ENCODE peak calls at places on chromosomes 4 and X, in nine cellular contexts. N is mucosa of descending colon; X is psoas muscle; Y is cardiac muscle cell; Z is sigmoid colon; S is neuronal stem cell; D is effector memory CD4-positive, alpha-beta T cell; Q is aorta; W is pancreas. O is an unnamed sample.

GRCh38 chr4:144705861-144706590 is 60.1 kb downstream of the HHIP start:
- DNase-seq in X (no peak), W (no peak), Y (peak; percentile 5), S (peak; percentile 5), Q (no peak), Z (no peak), N (no peak), D (no peak), O (no peak)

GRCh38 chr4:38570647-38571326 is 93.2 kb upstream of the KLF3 start:
- DNase-seq in X (no peak), D (no peak), Z (no peak), S (no peak), W (no peak), Y (no peak), N (no peak), Q (no peak), O (no peak)

GRCh38 chr4:40055379-40055872 is 1.2 kb upstream of the N4BP2 start:
- DNase-seq in S (peak; percentile 18), N (no peak), Y (peak; percentile 0), D (peak; percentile 6), X (no peak), Q (no peak), Z (no peak), W (no peak), O (no peak)

GRCh38 chrX:41238543-41238942 is 95.4 kb upstream of the DDX3X start:
- DNase-seq in Q (no peak), Z (no peak), N (no peak), X (no peak), Y (no peak), W (no peak), D (no peak), S (no peak), O (no peak)

GRCh38 chr4:3713817-3714641 is 52.2 kb upstream of the ADRA2C start:
- DNase-seq in Y (no peak), S (no peak), X (peak; percentile 30), Q (no peak), W (no peak), Z (no peak), N (peak; percentile 15), D (no peak), O (no peak)

GRCh38 chr4:123452585-123452984 is 56.0 kb downstream of the SPRY1 start:
- DNase-seq in S (no peak), D (no peak), Y (no peak), Z (peak; percentile 76), W (peak; percentile 58), X (peak; percentile 62), N (no peak), Q (peak; percentile 80), O (peak; percentile 63)

GRCh38 chrX:139204903-139205667 is 325.5 kb upstream of the F9 start:
- DNase-seq in Y (peak; percentile 47), W (peak; percentile 31), D (no peak), Z (peak; percentile 70), X (peak; percentile 84), N (peak; percentile 51), Q (no peak), S (no peak), O (peak; percentile 66)

GRCh38 chr4:20456416-20456815 is 204.7 kb downstream of the SLIT2 start:
- DNase-seq in W (no peak), S (no peak), Y (no peak), D (no peak), N (no peak), Q (no peak), Z (no peak), X (no peak), O (no peak)

GRCh38 chr4:41696768-41697167 is 51.8 kb downstream of the PHOX2B start:
- DNase-seq in Q (no peak), X (no peak), Z (no peak), S (no peak), Y (no peak), N (no peak), W (no peak), D (no peak), O (no peak)

GRCh38 chr4:183504930-183505555 is at the start of gene ING2:
- DNase-seq in Z (no peak), N (peak; percentile 78), W (peak; percentile 63), D (no peak), X (peak; percentile 67), Y (peak; percentile 76), S (no peak), Q (no peak), O (no peak)

GRCh38 chr4:3186609-3187008 is 62.4 kb upstream of the MSANTD1 start:
- DNase-seq in W (no peak), D (no peak), N (no peak), Y (no peak), Q (no peak), S (no peak), Z (no peak), X (no peak), O (no peak)

GRCh38 chr4:7186081-7186480 is 6.3 kb upstream of the SORCS2 start:
- DNase-seq in Z (peak; percentile 50), W (peak; percentile 20), Q (no peak), D (no peak), Y (peak; percentile 42), N (peak; percentile 36), S (no peak), X (peak; percentile 49), O (no peak)

GRCh38 chrX:136910565-136911040 is 30.1 kb upstream of the RBMX start:
- DNase-seq in W (no peak), Y (no peak), N (no peak), Q (no peak), Z (no peak), X (no peak), D (no peak), S (no peak), O (no peak)

GRCh38 chr4:4859010-4859798 is at the start of gene MSX1:
- DNase-seq in W (peak; percentile 85), S (peak; percentile 89), Z (peak; percentile 90), Y (peak; percentile 95), Q (peak; percentile 90), D (peak; percentile 18), X (peak; percentile 91), N (peak; percentile 82), O (peak; percentile 95)

DNA sequence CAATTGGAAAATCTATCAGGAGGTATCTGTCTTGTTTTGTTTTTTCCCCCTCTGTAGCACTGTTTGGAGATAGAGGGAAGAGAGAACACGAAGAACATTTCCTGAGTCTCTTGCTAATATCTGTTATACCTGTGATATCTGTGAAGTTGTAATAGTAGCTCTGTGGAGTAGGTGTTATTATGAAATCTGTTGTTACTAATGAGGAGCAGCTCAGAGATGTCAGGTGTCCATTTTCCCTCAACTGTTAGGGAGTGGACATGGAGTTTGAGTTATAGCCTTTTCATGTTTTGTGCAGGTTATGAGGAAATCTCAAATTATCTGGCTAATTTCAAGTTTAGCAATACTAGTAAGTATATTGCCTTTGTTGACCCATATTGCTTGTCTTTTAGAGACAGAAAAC is 52.4 kb downstream of the SEC24B start:
- DNase-seq in Y (no peak), Q (no peak), S (no peak), D (no peak), N (no peak), X (no peak), W (no peak), Z (no peak), O (no peak)
- H3K4me3 ChIP-seq in Y (no peak overlapping the region), Q (no peak overlapping the region), S (no peak overlapping the region), D (no peak overlapping the region), N (no peak overlapping the region), X (no peak overlapping the region), W (no peak overlapping the region), Z (no peak overlapping the region), O (no peak overlapping the region)

DNA sequence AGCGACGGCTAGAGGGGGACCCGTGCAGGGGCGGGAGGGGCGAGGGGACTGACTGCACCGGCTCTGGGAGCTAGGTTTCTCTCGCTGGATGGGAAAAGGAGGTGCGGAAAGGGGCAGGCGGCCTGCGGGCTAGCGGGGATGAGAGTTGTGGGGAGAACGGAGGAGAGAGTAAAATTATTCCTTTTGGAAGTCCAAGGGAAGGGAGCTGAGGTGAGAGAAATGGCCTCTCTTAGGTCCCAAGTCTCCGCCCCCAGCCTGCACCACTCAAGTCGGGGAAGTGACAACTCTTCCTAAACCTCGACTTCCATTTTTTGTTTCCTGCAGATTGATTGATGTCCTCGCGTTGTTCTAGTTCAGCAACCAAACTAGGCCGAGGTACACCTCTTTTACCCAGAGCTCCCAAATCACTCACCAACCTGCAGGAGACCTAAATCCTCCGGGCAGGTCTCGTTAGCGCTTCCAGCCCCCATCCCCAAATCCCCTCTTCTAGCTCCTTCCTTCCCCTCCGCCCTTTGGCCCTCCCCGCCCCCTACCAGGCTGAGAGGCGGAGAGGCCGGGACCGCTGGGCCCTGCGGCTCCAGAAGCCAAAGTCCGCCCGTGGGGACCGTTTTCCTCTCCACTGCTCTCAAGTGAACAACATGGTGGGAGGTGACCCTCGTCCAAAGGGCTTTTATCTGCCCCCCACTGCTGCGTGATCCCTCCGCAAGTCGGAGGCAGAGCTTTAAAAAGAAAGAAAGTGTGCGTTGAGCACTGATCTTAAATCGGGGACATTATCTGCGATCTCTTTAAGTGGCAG is 7.3 kb downstream of the PITX2 start:
- DNase-seq in W (no peak), Y (peak; percentile 18), S (peak; percentile 58), N (no peak), D (no peak), Q (no peak), Z (no peak), X (no peak), O (no peak)
- H3K9me3 ChIP-seq in W (no peaks in the 10 kb centered on the region), Y (no peaks in the 10 kb centered on the region), S (peaks cover 2% of the 10 kb centered on the region), N (no peaks in the 10 kb centered on the region), D (no peaks in the 10 kb centered on the region), Q (peaks cover 4% of the 10 kb centered on the region), Z (no peaks in the 10 kb centered on the region), X (no peaks in the 10 kb centered on the region), O (no peaks in the 10 kb centered on the region)

DNA sequence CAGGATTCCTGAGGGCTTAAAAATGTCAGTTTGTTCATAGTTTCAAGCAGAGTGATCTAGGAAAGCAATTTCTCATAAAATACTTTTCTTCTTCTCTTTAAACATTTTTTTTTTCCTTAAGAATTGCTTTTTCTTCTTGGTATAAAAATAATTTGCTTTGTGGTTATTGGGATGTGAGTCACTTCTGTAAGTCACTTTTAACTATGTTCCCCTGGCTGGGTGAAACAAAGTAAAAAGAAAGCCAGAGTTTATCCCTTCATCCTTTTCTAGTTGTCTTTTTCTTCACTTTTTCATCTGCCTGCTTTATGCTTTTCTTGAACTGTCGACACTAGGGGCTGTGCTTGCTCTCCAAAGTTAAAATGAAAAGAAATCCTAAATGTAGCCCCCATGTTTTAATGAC is 33.5 kb downstream of the ARSJ start:
- DNase-seq in Q (no peak), W (no peak), X (no peak), Z (no peak), D (no peak), S (no peak), N (no peak), Y (no peak), O (no peak)
- H3K4me1 ChIP-seq in Q (peaks cover 8% of the 10 kb centered on the region), W (no peaks in the 10 kb centered on the region), X (no peaks in the 10 kb centered on the region), Z (peaks cover 8% of the 10 kb centered on the region), D (no peaks in the 10 kb centered on the region), S (no peaks in the 10 kb centered on the region), N (no peaks in the 10 kb centered on the region), Y (peaks cover 17% of the 10 kb centered on the region), O (no peaks in the 10 kb centered on the region)

DNA sequence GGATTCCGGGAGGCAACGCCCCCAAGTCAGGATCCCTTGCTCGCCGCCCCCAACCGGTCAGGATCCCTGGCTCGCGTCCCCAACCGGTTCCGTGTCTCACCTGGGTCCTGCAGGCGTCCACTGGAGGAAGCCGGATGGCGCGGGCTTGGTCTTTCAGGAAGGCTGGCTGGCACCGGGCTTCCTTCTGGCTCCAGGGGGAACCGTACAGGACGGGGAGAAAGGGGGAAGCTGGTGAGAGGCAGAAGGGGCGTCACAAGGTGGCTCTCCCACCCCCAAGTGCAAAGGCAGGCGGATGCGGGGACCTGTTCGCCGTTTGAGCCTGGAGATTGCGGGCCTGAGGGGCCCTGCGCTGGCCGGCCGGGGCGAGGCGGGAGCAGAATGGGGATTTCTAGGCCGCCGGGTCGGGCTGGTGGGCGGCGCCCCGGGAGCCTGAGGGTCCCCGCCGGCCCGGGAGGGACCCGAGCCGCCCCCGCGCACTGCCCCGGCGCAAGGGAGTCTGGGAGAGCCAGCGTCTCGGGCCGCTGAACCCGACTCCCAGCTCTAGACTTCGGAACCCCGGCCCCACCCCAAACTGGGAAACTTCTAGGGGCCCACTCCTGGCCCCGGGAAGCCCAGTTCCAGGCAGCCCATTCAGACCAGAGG is 84.8 kb downstream of the HPRT1 start:
- DNase-seq in D (no peak), N (peak; percentile 54), S (no peak), W (no peak), Z (no peak), Y (peak; percentile 48), X (no peak), Q (no peak), O (no peak)
- H3K4me3 ChIP-seq in D (no peak overlapping the region), N (no peak overlapping the region), S (peak overlapping the region; percentile 76), W (peak overlapping the region; percentile 14), Z (peak overlapping the region; percentile 35), Y (peak overlapping the region; percentile 41), X (peak overlapping the region; percentile 37), Q (no peak overlapping the region), O (peak overlapping the region; percentile 52)

O was measured in right cardiac atrium.